ENCODE peak calls at places on chromosomes 16 and 17, in four cellular contexts. L is T-cell, T is KG1, W is fibroblast of mammary gland. E is an unnamed sample.

GRCh38 chr17:46780003-46780373 is 38.5 kb downstream of the WNT3 start:
- DNase-seq in T (no peak), W (no peak), L (no peak), E (no peak)

GRCh38 chr16:72947379-72948237 is 100.3 kb downstream of the ZFHX3 start:
- DNase-seq in T (no peak), L (no peak), W (no peak), E (no peak)

GRCh38 chr17:28188841-28189263 is 130.1 kb upstream of the TMEM97 start:
- DNase-seq in T (no peak), W (peak), L (no peak), E (peak)

GRCh38 chr16:70735141-70735979 is 49.5 kb upstream of the MTSS2 start:
- DNase-seq in T (no peak), L (no peak), W (peak), E (no peak)

GRCh38 chr16:85137323-85138072 is 25.2 kb upstream of the CIBAR2 start:
- DNase-seq in T (no peak), L (no peak), W (peak), E (peak)

GRCh38 chr17:76612977-76613851 is 27.6 kb upstream of the ST6GALNAC2 start:
- DNase-seq in T (no peak), L (no peak), W (no peak), E (no peak)

GRCh38 chr16:86396318-86396882 is 113.9 kb upstream of the FOXF1 start:
- DNase-seq in T (no peak), L (no peak), W (peak), E (peak)

GRCh38 chr17:81391964-81392908 is 3.0 kb upstream of the BAHCC1 start:
- DNase-seq in L (no peak), W (peak), T (no peak), E (no peak)